ENCODE peak calls at places on chromosomes 6 and 20, in eight cellular contexts. G, I, S, O, Y, X, N and L are unnamed samples.

GRCh38 chr6:100657678-100658330 is 193.1 kb upstream of the SIM1 start:
- DNase-seq in G (no peak), I (peak; percentile 9), S (peak; percentile 19), O (no peak), Y (no peak), X (peak; percentile 46), N (no peak), L (no peak)

GRCh38 chr6:134551245-134551960 is 233.5 kb upstream of the SGK1 start:
- DNase-seq in G (no peak), I (peak; percentile 17), S (no peak), O (no peak), Y (no peak), X (peak; percentile 92), N (no peak), L (no peak)

GRCh38 chr6:143027058-143027457 is 33.6 kb upstream of the AIG1 start:
- DNase-seq in G (no peak), I (peak; percentile 10), S (no peak), O (no peak), Y (peak; percentile 39), X (peak; percentile 51), N (no peak), L (no peak)

GRCh38 chr6:47669684-47670515 is 28.5 kb upstream of the ADGRF4 start:
- DNase-seq in G (no peak), I (peak; percentile 14), S (no peak), O (no peak), Y (no peak), X (peak; percentile 24), N (no peak), L (peak; percentile 79)

GRCh38 chr20:7841967-7842301 is 98.3 kb downstream of the HAO1 start:
- DNase-seq in G (no peak), I (no peak), S (no peak), O (no peak), Y (no peak), X (peak; percentile 96), N (no peak), L (peak; percentile 1)

GRCh38 chr6:159169193-159169555 is at the start of gene FNDC1:
- DNase-seq in G (peak; percentile 86), I (peak; percentile 62), S (no peak), O (peak; percentile 6), Y (peak; percentile 92), X (peak; percentile 21), N (no peak), L (no peak)

GRCh38 chr6:14635195-14635594 is 517.6 kb downstream of the CD83 start:
- DNase-seq in G (no peak), I (no peak), S (no peak), O (no peak), Y (no peak), X (no peak), N (no peak), L (no peak)

GRCh38 chr6:24581084-24581669 is 64.8 kb downstream of the KIAA0319 start:
- DNase-seq in G (no peak), I (peak; percentile 53), S (peak; percentile 38), O (peak; percentile 60), Y (peak; percentile 62), X (peak; percentile 73), N (peak; percentile 53), L (peak; percentile 32)

GRCh38 chr6:139981810-139982550 is 607.5 kb upstream of the CITED2 start:
- DNase-seq in G (no peak), I (peak; percentile 11), S (no peak), O (no peak), Y (peak; percentile 72), X (peak; percentile 76), N (no peak), L (no peak)

GRCh38 chr6:1513206-1513605 is 96.5 kb upstream of the FOXC1 start:
- DNase-seq in G (no peak), I (no peak), S (no peak), O (no peak), Y (no peak), X (no peak), N (no peak), L (no peak)

GRCh38 chr20:47456952-47457724 is 44.5 kb upstream of the NCOA3 start:
- DNase-seq in G (no peak), I (no peak), S (no peak), O (no peak), Y (no peak), X (peak; percentile 56), N (no peak), L (no peak)

GRCh38 chr6:123127807-123128206 is 131.8 kb downstream of the CLVS2 start:
- DNase-seq in G (no peak), I (no peak), S (no peak), O (no peak), Y (no peak), X (no peak), N (no peak), L (no peak)

GRCh38 chr6:159306134-159306537 is 136.9 kb downstream of the FNDC1 start:
- DNase-seq in G (no peak), I (no peak), S (no peak), O (no peak), Y (no peak), X (peak; percentile 11), N (no peak), L (no peak)